ENCODE peak calls at places on chromosomes 6 and 20, in four cellular contexts. V is PC-9, M is amniotic stem cell, T is Peyer's patch. H is an unnamed sample.

GRCh38 chr20:1822564-1823420 is 72.4 kb upstream of the SIRPA start:
- DNase-seq in V (no peak), T (no peak), M (no peak), H (no peak)

GRCh38 chr6:163585932-163586437 is 171.5 kb downstream of the QKI start:
- DNase-seq in V (peak), T (no peak), M (peak), H (no peak)

GRCh38 chr20:63835031-63835858 is 4.2 kb upstream of the ZBTB46 start:
- DNase-seq in M (peak), T (peak), V (peak), H (no peak)

GRCh38 chr20:9051508-9051907 is 17.4 kb upstream of the PLCB4 start:
- DNase-seq in T (no peak), M (peak), V (peak), H (no peak)

GRCh38 chr6:106748547-106749207 is 119.3 kb downstream of the QRSL1 start:
- DNase-seq in T (no peak), M (no peak), V (no peak), H (no peak)

GRCh38 chr20:14093652-14094051 is 98.3 kb downstream of the MACROD2 start:
- DNase-seq in V (no peak), M (no peak), T (no peak), H (no peak)

GRCh38 chr20:32600681-32601237 is 15.6 kb upstream of the NOL4L start:
- DNase-seq in T (no peak), V (no peak), M (no peak), H (no peak)

GRCh38 chr6:120211955-120212792 is 862.6 kb upstream of the MAN1A1 start:
- DNase-seq in M (no peak), V (peak), T (no peak), H (no peak)

GRCh38 chr20:7406671-7407070 is 533.6 kb downstream of the HAO1 start:
- DNase-seq in M (no peak), T (no peak), V (no peak), H (no peak)

GRCh38 chr6:830667-831327 is 137.9 kb upstream of the EXOC2 start:
- DNase-seq in V (no peak), M (no peak), T (no peak), H (no peak)

GRCh38 chr6:132960720-132961119 is 146.4 kb downstream of the RPS12 start:
- DNase-seq in T (no peak), M (no peak), V (peak), H (no peak)

GRCh38 chr6:92623441-92623840 is 795.9 kb downstream of the EPHA7 start:
- DNase-seq in V (no peak), M (no peak), T (no peak), H (no peak)

GRCh38 chr20:3616250-3616649 is 46.9 kb downstream of the GFRA4 start:
- DNase-seq in V (no peak), M (no peak), T (no peak), H (no peak)

GRCh38 chr6:3849681-3850450 is 693 bp downstream of the FAM50B start:
- DNase-seq in V (no peak), T (no peak), M (no peak), H (no peak)

GRCh38 chr6:96450760-96451116 is 70.9 kb upstream of the UFL1 start:
- DNase-seq in M (no peak), V (no peak), T (no peak), H (no peak)

GRCh38 chr6:147166360-147166944 is 37.8 kb upstream of the STXBP5 start:
- DNase-seq in V (no peak), T (no peak), M (no peak), H (no peak)

GRCh38 chr6:36997811-36998722 is 7.4 kb upstream of the FGD2 start:
- DNase-seq in V (peak), M (no peak), T (no peak), H (no peak)

GRCh38 chr20:57621426-57622200 is 1.4 kb upstream of the ZBP1 start:
- DNase-seq in V (no peak), M (no peak), T (no peak), H (no peak)

GRCh38 chr6:107869871-107870270 is 45.8 kb upstream of the SCML4 start:
- DNase-seq in M (no peak), V (no peak), T (no peak), H (no peak)

GRCh38 chr6:127481081-127481480 is 21.9 kb upstream of the KIAA0408 start:
- DNase-seq in M (no peak), T (no peak), V (no peak), H (no peak)

GRCh38 chr6:2503816-2504494 is 246.8 kb downstream of the MYLK4 start:
- DNase-seq in M (no peak), T (no peak), V (peak), H (no peak)